ENCODE peak calls at places on chromosome 18, in nine cellular contexts. K is right lobe of liver, R is GM12864, H is HFFc6, G is choroid plexus epithelial cell, E is frontal cortex, J is NCI-H510A, L is T-helper 9 cell, D is cardiac fibroblast. T is an unnamed sample.
A peak's percentile ranks its signal among the peaks of the same experiment; 100 is the strongest.

GRCh38 chr18:24027156-24027555 is 12.6 kb downstream of the TTC39C start:
- DNase-seq in D (peak; percentile 89), J (no peak), E (no peak), K (no peak), R (no peak), H (peak; percentile 74), L (no peak), G (peak; percentile 90), T (no peak)

GRCh38 chr18:48802543-48803428 is 148.0 kb downstream of the SMAD7 start:
- DNase-seq in J (no peak), H (no peak), D (no peak), K (peak; percentile 48), E (no peak), G (no peak), L (no peak), R (no peak), T (no peak)

GRCh38 chr18:2218101-2218500 is 353.2 kb downstream of the METTL4 start:
- DNase-seq in L (no peak), G (no peak), R (no peak), H (no peak), D (no peak), J (no peak), K (no peak), E (no peak), T (no peak)

GRCh38 chr18:21735452-21736015 is 5.1 kb upstream of the MIB1 start:
- DNase-seq in K (no peak), R (no peak), E (no peak), D (peak; percentile 68), L (peak; percentile 50), G (peak; percentile 75), H (peak; percentile 25), J (peak; percentile 56), T (peak; percentile 37)

GRCh38 chr18:38759457-38759856 is 1193.9 kb upstream of the CELF4 start:
- DNase-seq in G (no peak), R (no peak), L (no peak), E (no peak), K (no peak), D (no peak), J (no peak), H (no peak), T (no peak)

GRCh38 chr18:35508746-35509338 is 11.1 kb upstream of the INO80C start:
- DNase-seq in K (no peak), J (no peak), R (no peak), G (peak; percentile 68), E (no peak), D (no peak), L (no peak), H (no peak), T (no peak)

GRCh38 chr18:32768646-32769206 is 4.1 kb downstream of the KLHL14 start:
- DNase-seq in H (no peak), E (no peak), L (no peak), D (no peak), R (no peak), J (no peak), K (no peak), G (no peak), T (no peak)

GRCh38 chr18:79481041-79481790 is 85.5 kb downstream of the NFATC1 start:
- DNase-seq in L (no peak), K (peak; percentile 37), D (no peak), H (no peak), R (no peak), J (no peak), E (no peak), G (no peak), T (no peak)

GRCh38 chr18:12012697-12013096 is 31.4 kb downstream of the IMPA2 start:
- DNase-seq in J (no peak), D (no peak), E (no peak), K (no peak), R (no peak), H (no peak), G (no peak), L (no peak), T (no peak)

GRCh38 chr18:77165489-77166415 is 33.2 kb upstream of the MBP start:
- DNase-seq in J (no peak), D (peak; percentile 74), K (no peak), L (no peak), E (no peak), H (no peak), R (no peak), G (peak; percentile 57), T (no peak)

GRCh38 chr18:77106331-77106730 is 26.3 kb downstream of the MBP start:
- DNase-seq in H (no peak), E (no peak), J (no peak), K (no peak), L (peak; percentile 69), D (no peak), G (no peak), R (no peak), T (peak; percentile 79)

GRCh38 chr18:7908686-7909299 is 341.7 kb downstream of the PTPRM start:
- DNase-seq in H (no peak), R (no peak), D (no peak), G (no peak), K (no peak), E (no peak), J (peak; percentile 42), L (no peak), T (no peak)

GRCh38 chr18:63098014-63098981 is 221.3 kb downstream of the BCL2 start:
- DNase-seq in R (no peak), L (no peak), H (no peak), G (no peak), D (no peak), E (no peak), J (no peak), K (no peak), T (no peak)

GRCh38 chr18:77110936-77111335 is 21.6 kb downstream of the MBP start:
- DNase-seq in J (no peak), K (no peak), E (no peak), R (no peak), H (no peak), L (no peak), D (no peak), G (no peak), T (no peak)

GRCh38 chr18:21167641-21168372 is 56.2 kb upstream of the ROCK1 start:
- DNase-seq in H (no peak), E (no peak), K (no peak), R (no peak), D (peak; percentile 25), G (peak; percentile 8), J (peak; percentile 20), L (no peak), T (no peak)

GRCh38 chr18:37611623-37612279 is 46.2 kb upstream of the CELF4 start:
- DNase-seq in K (no peak), E (no peak), L (no peak), G (no peak), J (no peak), D (no peak), H (no peak), R (no peak), T (no peak)

T was measured in T-helper 17 cell.